ENCODE peak calls at places on chromosomes 13 and 19, in four cellular contexts. One of them, this sample, is unnamed.

GRCh38 chr13:110519046-110519445 is 42.5 kb downstream of the RAB20 start:
- DNase-seq in K562: no peak
- DNase-seq in HepG2: no peak
- DNase-seq in GM12878: no peak
- DNase-seq in this sample: no peak

GRCh38 chr13:40644838-40645620 is 21.4 kb downstream of the FOXO1 start:
- DNase-seq in K562: no peak
- DNase-seq in HepG2: no peak
- DNase-seq in GM12878: no peak
- DNase-seq in this sample: no peak

GRCh38 chr19:29678484-29679106 is 13.3 kb downstream of the PLEKHF1 start:
- DNase-seq in K562: no peak
- DNase-seq in HepG2: peak
- DNase-seq in GM12878: no peak
- DNase-seq in this sample: no peak

GRCh38 chr13:28137556-28137955 is 789 bp upstream of the PAN3 start:
- DNase-seq in K562: no peak
- DNase-seq in HepG2: no peak
- DNase-seq in GM12878: no peak
- DNase-seq in this sample: no peak

GRCh38 chr13:29852464-29853054 is 2.1 kb upstream of the UBL3 start:
- DNase-seq in K562: no peak
- DNase-seq in HepG2: no peak
- DNase-seq in GM12878: no peak
- DNase-seq in this sample: no peak

GRCh38 chr19:19530423-19530804 is 1.7 kb downstream of the YJEFN3 start:
- DNase-seq in K562: no peak
- DNase-seq in HepG2: no peak
- DNase-seq in GM12878: no peak
- DNase-seq in this sample: no peak

GRCh38 chr13:54637377-54637776 is 1608.8 kb downstream of the OLFM4 start:
- DNase-seq in K562: no peak
- DNase-seq in HepG2: peak
- DNase-seq in GM12878: no peak
- DNase-seq in this sample: peak

GRCh38 chr19:5090780-5091575 is 122.1 kb downstream of the KDM4B start:
- DNase-seq in K562: peak
- DNase-seq in HepG2: no peak
- DNase-seq in GM12878: no peak
- DNase-seq in this sample: no peak

GRCh38 chr13:40706439-40706838 is 40.0 kb upstream of the FOXO1 start:
- DNase-seq in K562: no peak
- DNase-seq in HepG2: no peak
- DNase-seq in GM12878: no peak
- DNase-seq in this sample: no peak

GRCh38 chr13:39577833-39578232 is 25.2 kb downstream of the LHFPL6 start:
- DNase-seq in K562: no peak
- DNase-seq in HepG2: no peak
- DNase-seq in GM12878: no peak
- DNase-seq in this sample: no peak

GRCh38 chr13:71524245-71525002 is 342.6 kb downstream of the DACH1 start:
- DNase-seq in K562: no peak
- DNase-seq in HepG2: no peak
- DNase-seq in GM12878: no peak
- DNase-seq in this sample: no peak
- TF ChIP-seq FOXK2 in K562: no peak
- TF ChIP-seq FOXK2 in HepG2: no peak
- TF ChIP-seq FOXK2 in GM12878: no peak
- TF ChIP-seq FOXK2 in this sample: no peak

GRCh38 chr19:16397791-16398529 is 73.3 kb downstream of the KLF2 start:
- DNase-seq in K562: no peak
- DNase-seq in HepG2: no peak
- DNase-seq in GM12878: no peak
- DNase-seq in this sample: no peak
- TF ChIP-seq BHLHE40 in K562: no peak
- TF ChIP-seq BHLHE40 in HepG2: no peak
- TF ChIP-seq BHLHE40 in GM12878: no peak
- TF ChIP-seq BHLHE40 in this sample: no peak

GRCh38 chr19:13054605-13055212 is 47.9 kb downstream of the LYL1 start:
- DNase-seq in K562: no peak
- DNase-seq in HepG2: no peak
- DNase-seq in GM12878: no peak
- DNase-seq in this sample: no peak

GRCh38 chr19:13053761-13054604 is 48.7 kb downstream of the LYL1 start:
- DNase-seq in K562: no peak
- DNase-seq in HepG2: peak
- DNase-seq in GM12878: no peak
- DNase-seq in this sample: no peak

GRCh38 chr19:13057147-13057572 is 45.5 kb downstream of the LYL1 start:
- DNase-seq in K562: no peak
- DNase-seq in HepG2: peak
- DNase-seq in GM12878: no peak
- DNase-seq in this sample: no peak

GRCh38 chr19:13056052-13056660 is 46.5 kb downstream of the LYL1 start:
- DNase-seq in K562: no peak
- DNase-seq in HepG2: no peak
- DNase-seq in GM12878: no peak
- DNase-seq in this sample: no peak

DNA sequence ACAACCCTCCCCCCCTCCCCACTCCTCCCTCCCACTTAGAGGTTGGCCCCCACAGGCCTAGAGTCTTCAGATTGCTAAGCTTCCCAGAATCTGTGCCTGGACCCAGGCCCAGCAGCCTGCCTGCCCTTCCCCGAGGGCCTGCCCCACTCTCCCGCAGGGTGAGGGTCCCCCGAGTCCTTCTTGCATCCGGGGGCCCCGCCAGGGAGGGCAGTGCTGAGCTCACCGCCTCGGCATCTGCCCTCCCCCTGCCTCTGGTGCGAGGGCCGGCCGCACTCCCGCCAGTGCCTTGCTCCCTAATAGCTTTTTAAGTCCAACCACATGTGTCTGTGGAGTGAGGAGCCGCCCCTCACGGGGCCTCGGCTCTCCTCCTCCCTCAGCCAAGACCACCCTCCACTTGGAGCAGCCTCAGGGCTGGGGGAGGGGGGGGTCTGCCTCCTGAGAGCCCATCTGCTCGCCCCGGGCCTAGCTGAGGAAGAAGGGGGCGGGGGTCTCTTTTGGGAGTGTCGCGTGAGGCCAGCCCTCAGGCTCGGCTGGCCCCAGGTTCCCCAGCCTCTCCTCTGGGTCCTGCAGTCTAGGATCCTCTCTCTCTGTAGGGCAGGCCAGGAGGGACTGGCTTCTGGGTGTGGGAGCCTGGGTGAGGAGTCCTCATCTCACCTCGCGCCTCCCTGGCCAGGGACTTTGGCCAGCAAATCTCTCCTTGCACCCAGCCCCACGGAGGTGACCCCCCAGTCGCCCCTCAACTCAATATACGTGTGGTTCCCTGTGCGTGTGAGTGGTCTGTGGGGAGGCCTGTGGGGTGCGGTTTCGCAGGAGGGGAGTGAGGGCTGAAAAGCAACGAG is 47.2 kb downstream of the LYL1 start:
- DNase-seq in K562: no peak
- DNase-seq in HepG2: no peak
- DNase-seq in GM12878: no peak
- DNase-seq in this sample: no peak
- TF ChIP-seq FOXK2 in K562: no peak
- TF ChIP-seq FOXK2 in HepG2: no peak
- TF ChIP-seq FOXK2 in GM12878: no peak
- TF ChIP-seq FOXK2 in this sample: no peak

GRCh38 chr19:46606681-46607440 is 5.7 kb downstream of the CALM3 start:
- DNase-seq in K562: no peak
- DNase-seq in HepG2: no peak
- DNase-seq in GM12878: no peak
- DNase-seq in this sample: no peak
- TF ChIP-seq BHLHE40 in K562: no peak
- TF ChIP-seq BHLHE40 in HepG2: no peak
- TF ChIP-seq BHLHE40 in GM12878: no peak
- TF ChIP-seq BHLHE40 in this sample: no peak

DNA sequence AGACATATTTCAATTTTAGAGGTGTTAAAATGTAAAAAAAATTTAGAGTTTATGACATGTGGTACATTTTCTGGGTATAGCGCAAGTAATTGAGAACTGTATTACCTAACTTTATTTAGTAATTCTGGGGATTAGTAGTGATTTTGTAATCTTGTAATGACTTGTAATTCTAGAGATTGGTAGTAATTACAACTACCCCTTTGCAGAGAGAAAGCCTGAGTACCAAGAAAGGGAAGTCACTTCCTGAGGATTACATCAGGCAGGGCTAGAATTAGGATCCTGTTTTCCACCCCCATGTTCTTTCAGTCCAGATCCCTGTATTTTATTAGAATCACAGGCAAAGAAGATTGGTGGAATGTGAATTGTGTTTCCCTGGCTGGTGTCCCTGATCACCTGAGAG is 274.9 kb downstream of the KCNRG start:
- DNase-seq in K562: no peak
- DNase-seq in HepG2: no peak
- DNase-seq in GM12878: no peak
- DNase-seq in this sample: no peak
- TF ChIP-seq FOXK2 in K562: no peak
- TF ChIP-seq FOXK2 in HepG2: no peak
- TF ChIP-seq FOXK2 in GM12878: no peak
- TF ChIP-seq FOXK2 in this sample: no peak

GRCh38 chr13:81275666-81276258 is 934.8 kb upstream of the SPRY2 start:
- DNase-seq in K562: no peak
- DNase-seq in HepG2: no peak
- DNase-seq in GM12878: no peak
- DNase-seq in this sample: peak
- TF ChIP-seq BHLHE40 in K562: no peak
- TF ChIP-seq BHLHE40 in HepG2: no peak
- TF ChIP-seq BHLHE40 in GM12878: no peak
- TF ChIP-seq BHLHE40 in this sample: no peak

DNA sequence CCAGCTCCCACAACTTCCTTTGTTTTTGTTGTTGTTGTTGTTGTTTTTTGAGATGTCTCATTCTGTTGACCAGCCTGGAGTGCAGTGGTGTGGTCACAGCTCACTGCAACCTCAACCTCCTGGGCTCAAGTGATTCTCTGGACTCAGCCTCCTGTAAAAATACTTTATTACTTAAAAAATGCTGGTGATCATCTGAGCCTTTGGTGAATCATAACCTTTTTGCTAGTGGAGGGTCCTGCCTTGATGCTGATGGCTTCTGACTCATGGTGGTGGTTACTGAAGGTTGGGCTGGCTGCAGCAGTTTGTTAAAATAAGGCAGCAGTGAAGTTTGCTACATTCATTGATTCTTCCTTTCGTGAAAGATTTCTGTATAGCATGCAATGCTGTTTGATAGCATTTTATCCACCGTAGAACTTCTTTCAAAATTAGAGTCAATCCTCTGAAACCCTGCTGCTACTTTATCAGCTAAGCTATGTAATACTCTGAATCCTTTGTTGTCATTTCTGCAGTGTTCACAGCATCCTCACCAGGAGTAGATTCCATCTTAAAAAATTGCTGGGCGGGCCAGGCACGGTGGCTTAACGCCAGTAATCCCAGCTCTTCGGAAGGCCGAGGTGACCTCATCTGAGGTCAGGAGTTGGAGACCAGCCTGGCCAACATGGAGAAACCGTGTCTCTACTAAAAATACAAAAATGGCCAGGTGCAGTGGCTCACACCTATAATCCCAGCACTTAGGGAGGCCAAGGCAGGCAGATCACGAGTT is 18.0 kb downstream of the ARHGAP35 start:
- DNase-seq in K562: no peak
- DNase-seq in HepG2: no peak
- DNase-seq in GM12878: no peak
- DNase-seq in this sample: no peak
- TF ChIP-seq FOXK2 in K562: no peak
- TF ChIP-seq FOXK2 in HepG2: no peak
- TF ChIP-seq FOXK2 in GM12878: no peak
- TF ChIP-seq FOXK2 in this sample: no peak

DNA sequence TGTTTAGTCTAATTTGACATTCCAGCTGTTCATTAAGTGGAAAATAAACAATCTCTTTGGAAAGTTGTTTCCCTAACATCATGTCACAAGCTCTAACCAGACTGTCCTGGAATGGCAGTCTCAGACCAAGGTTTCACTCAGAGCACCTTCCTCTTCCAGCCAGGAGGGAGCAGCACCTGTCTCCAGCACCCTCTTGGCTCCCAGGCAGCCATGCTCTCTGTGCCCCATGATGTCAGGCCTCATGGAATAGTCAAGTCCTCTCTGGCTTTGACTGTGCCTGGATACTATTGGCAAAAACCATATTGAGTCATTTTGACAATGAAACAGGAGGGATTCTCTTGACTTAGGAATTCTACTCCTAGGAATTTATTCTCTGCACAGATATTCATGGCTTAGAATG is 171.4 kb downstream of the OXGR1 start:
- DNase-seq in K562: peak
- DNase-seq in HepG2: peak
- DNase-seq in GM12878: no peak
- DNase-seq in this sample: peak
- TF ChIP-seq BHLHE40 in K562: no peak
- TF ChIP-seq BHLHE40 in HepG2: no peak
- TF ChIP-seq BHLHE40 in GM12878: no peak
- TF ChIP-seq BHLHE40 in this sample: no peak

This sample was measured in HEK293T.